ENCODE peak calls at places on chromosome 13, in four cellular contexts. P is left lung, M is kidney epithelial cell, B is endothelial cell. K is an unnamed sample.

GRCh38 chr13:80161896-80162295 is 179.0 kb downstream of the SPRY2 start:
- DNase-seq in B (no peak), M (no peak), P (no peak), K (no peak)

GRCh38 chr13:40348096-40348679 is 318.3 kb downstream of the FOXO1 start:
- DNase-seq in B (no peak), P (no peak), M (no peak), K (no peak)

GRCh38 chr13:50829896-50830295 is 13.6 kb downstream of the DLEU7 start:
- DNase-seq in P (no peak), M (no peak), B (no peak), K (no peak)

GRCh38 chr13:35554972-35555623 is 78.6 kb upstream of the MAB21L1 start:
- DNase-seq in M (no peak), P (no peak), B (no peak), K (no peak)

GRCh38 chr13:89458456-89458855 is 1787.3 kb downstream of the SLITRK5 start:
- DNase-seq in M (no peak), P (no peak), B (no peak), K (no peak)

GRCh38 chr13:52949744-52950143 is 78.9 kb upstream of the OLFM4 start:
- DNase-seq in B (no peak), P (no peak), M (no peak), K (no peak)

GRCh38 chr13:40069173-40070044 is 413.9 kb downstream of the COG6 start:
- DNase-seq in M (no peak), P (peak), B (peak), K (peak)

GRCh38 chr13:114151565-114152284 is 19.3 kb upstream of the RASA3 start:
- DNase-seq in M (no peak), P (peak), B (no peak), K (peak)

GRCh38 chr13:92806215-92806614 is 420.4 kb upstream of the GPC6 start:
- DNase-seq in P (no peak), B (no peak), M (no peak), K (no peak)

GRCh38 chr13:21074601-21075302 is 13.4 kb upstream of the LATS2 start:
- DNase-seq in M (no peak), B (peak), P (no peak), K (no peak)

GRCh38 chr13:44181938-44182337 is 191.7 kb upstream of the SERP2 start:
- DNase-seq in B (no peak), P (no peak), M (no peak), K (no peak)

GRCh38 chr13:101881593-101881992 is 429.1 kb downstream of the ITGBL1 start:
- DNase-seq in B (no peak), M (no peak), P (no peak), K (no peak)

GRCh38 chr13:50379584-50379983 is 364.3 kb downstream of the KCNRG start:
- DNase-seq in M (no peak), B (no peak), P (no peak), K (no peak)

GRCh38 chr13:29976535-29976934 is 126.1 kb upstream of the UBL3 start:
- DNase-seq in M (no peak), P (no peak), B (no peak), K (no peak)

GRCh38 chr13:49517461-49517860 is 21.7 kb downstream of the PHF11 start:
- DNase-seq in P (no peak), M (no peak), B (peak), K (no peak)

GRCh38 chr13:92136449-92137180 is 738.2 kb downstream of the GPC5 start:
- DNase-seq in P (no peak), M (peak), B (no peak), K (no peak)

GRCh38 chr13:49112782-49113525 is 107.2 kb upstream of the MLNR start:
- DNase-seq in M (no peak), P (no peak), B (no peak), K (no peak)

GRCh38 chr13:21668665-21669599 is 1.9 kb upstream of the FGF9 start:
- DNase-seq in P (peak), M (no peak), B (peak), K (no peak)

GRCh38 chr13:76820759-76821158 is 65.4 kb downstream of the KCTD12 start:
- DNase-seq in M (no peak), P (no peak), B (no peak), K (no peak)

GRCh38 chr13:34752561-34752960 is 189.5 kb upstream of the NBEA start:
- DNase-seq in P (no peak), B (no peak), M (no peak), K (no peak)

GRCh38 chr13:110127986-110128511 is 178.9 kb downstream of the COL4A1 start:
- DNase-seq in P (no peak), B (no peak), M (no peak), K (no peak)

GRCh38 chr13:85419611-85420010 is 379.6 kb downstream of the SLITRK6 start:
- DNase-seq in B (no peak), P (no peak), M (no peak), K (no peak)

GRCh38 chr13:101453784-101454201 is 1.3 kb downstream of the ITGBL1 start:
- DNase-seq in B (peak), P (no peak), M (no peak), K (no peak)

GRCh38 chr13:46372071-46372470 is 15.0 kb downstream of the RUBCNL start:
- DNase-seq in B (no peak), M (no peak), P (no peak), K (no peak)

GRCh38 chr13:100517706-100518105 is 70.9 kb downstream of the GGACT start:
- DNase-seq in M (no peak), B (no peak), P (no peak), K (no peak)

GRCh38 chr13:90717451-90717936 is 630.0 kb upstream of the MIR17HG start:
- DNase-seq in B (no peak), P (no peak), M (peak), K (no peak)

GRCh38 chr13:59790626-59791025 is 373.1 kb downstream of the DIAPH3 start:
- DNase-seq in P (no peak), B (no peak), M (no peak), K (no peak)

GRCh38 chr13:40388617-40389016 is 277.8 kb downstream of the FOXO1 start:
- DNase-seq in B (no peak), M (no peak), P (peak), K (peak)

GRCh38 chr13:34502011-34502410 is 440.1 kb upstream of the NBEA start:
- DNase-seq in B (no peak), M (no peak), P (no peak), K (no peak)

GRCh38 chr13:114173261-114173660 is 5.8 kb upstream of the CFAP97D2 start:
- DNase-seq in B (no peak), M (no peak), P (no peak), K (no peak)

GRCh38 chr13:30376426-30377311 is 45.6 kb upstream of the UBE2L5 start:
- DNase-seq in B (no peak), M (no peak), P (peak), K (no peak)

GRCh38 chr13:74128171-74128767 is 5.9 kb downstream of the KLF12 start:
- DNase-seq in M (no peak), P (no peak), B (no peak), K (no peak)

GRCh38 chr13:21015284-21015683 is 46.1 kb downstream of the LATS2 start:
- DNase-seq in P (no peak), B (no peak), M (no peak), K (no peak)

GRCh38 chr13:31775148-31775547 is 35.8 kb downstream of the RXFP2 start:
- DNase-seq in P (no peak), B (no peak), M (no peak), K (no peak)

GRCh38 chr13:100428966-100429365 is 159.6 kb downstream of the GGACT start:
- DNase-seq in P (no peak), M (no peak), B (no peak), K (no peak)

GRCh38 chr13:44523176-44524017 is 52.7 kb downstream of the TSC22D1 start:
- DNase-seq in B (no peak), P (no peak), M (peak), K (no peak)

GRCh38 chr13:110108348-110109139 is 198.4 kb downstream of the COL4A1 start:
- DNase-seq in M (peak), P (peak), B (peak), K (no peak)

GRCh38 chr13:48645845-48646244 is 7.9 kb upstream of the CYSLTR2 start:
- DNase-seq in M (no peak), P (no peak), B (no peak), K (no peak)

GRCh38 chr13:102317593-102317992 is 84.3 kb downstream of the FGF14 start:
- DNase-seq in M (no peak), P (peak), B (no peak), K (no peak)

GRCh38 chr13:112397108-112397507 is 21.0 kb downstream of the SPACA7 start:
- DNase-seq in M (no peak), P (no peak), B (no peak), K (no peak)

GRCh38 chr13:112391747-112392146 is 15.6 kb downstream of the SPACA7 start:
- DNase-seq in P (no peak), B (no peak), M (no peak), K (no peak)

GRCh38 chr13:112392719-112393118 is 16.6 kb downstream of the SPACA7 start:
- DNase-seq in P (no peak), B (no peak), M (no peak), K (no peak)
- TF ChIP-seq CTCF in P (no peak), B (no peak), M (no peak), K (no peak)

GRCh38 chr13:36819064-36819810 is at the start of gene RFXAP:
- DNase-seq in P (peak), B (peak), M (peak), K (peak)
- TF ChIP-seq CTCF in P (no peak), B (no peak), M (no peak), K (no peak)

GRCh38 chr13:75803175-75803611 is 167.1 kb downstream of the LMO7 start:
- DNase-seq in B (no peak), M (no peak), P (no peak), K (no peak)

GRCh38 chr13:75802161-75802560 is 166.0 kb downstream of the LMO7 start:
- DNase-seq in M (no peak), B (no peak), P (no peak), K (no peak)

GRCh38 chr13:75798353-75799245 is 162.5 kb downstream of the LMO7 start:
- DNase-seq in M (no peak), P (no peak), B (no peak), K (no peak)

GRCh38 chr13:75801388-75801787 is 165.3 kb downstream of the LMO7 start:
- DNase-seq in B (no peak), P (no peak), M (no peak), K (no peak)

GRCh38 chr13:75800545-75800944 is 164.4 kb downstream of the LMO7 start:
- DNase-seq in P (no peak), M (no peak), B (no peak), K (no peak)
- TF ChIP-seq CTCF in P (no peak), M (no peak), B (no peak), K (no peak)

DNA sequence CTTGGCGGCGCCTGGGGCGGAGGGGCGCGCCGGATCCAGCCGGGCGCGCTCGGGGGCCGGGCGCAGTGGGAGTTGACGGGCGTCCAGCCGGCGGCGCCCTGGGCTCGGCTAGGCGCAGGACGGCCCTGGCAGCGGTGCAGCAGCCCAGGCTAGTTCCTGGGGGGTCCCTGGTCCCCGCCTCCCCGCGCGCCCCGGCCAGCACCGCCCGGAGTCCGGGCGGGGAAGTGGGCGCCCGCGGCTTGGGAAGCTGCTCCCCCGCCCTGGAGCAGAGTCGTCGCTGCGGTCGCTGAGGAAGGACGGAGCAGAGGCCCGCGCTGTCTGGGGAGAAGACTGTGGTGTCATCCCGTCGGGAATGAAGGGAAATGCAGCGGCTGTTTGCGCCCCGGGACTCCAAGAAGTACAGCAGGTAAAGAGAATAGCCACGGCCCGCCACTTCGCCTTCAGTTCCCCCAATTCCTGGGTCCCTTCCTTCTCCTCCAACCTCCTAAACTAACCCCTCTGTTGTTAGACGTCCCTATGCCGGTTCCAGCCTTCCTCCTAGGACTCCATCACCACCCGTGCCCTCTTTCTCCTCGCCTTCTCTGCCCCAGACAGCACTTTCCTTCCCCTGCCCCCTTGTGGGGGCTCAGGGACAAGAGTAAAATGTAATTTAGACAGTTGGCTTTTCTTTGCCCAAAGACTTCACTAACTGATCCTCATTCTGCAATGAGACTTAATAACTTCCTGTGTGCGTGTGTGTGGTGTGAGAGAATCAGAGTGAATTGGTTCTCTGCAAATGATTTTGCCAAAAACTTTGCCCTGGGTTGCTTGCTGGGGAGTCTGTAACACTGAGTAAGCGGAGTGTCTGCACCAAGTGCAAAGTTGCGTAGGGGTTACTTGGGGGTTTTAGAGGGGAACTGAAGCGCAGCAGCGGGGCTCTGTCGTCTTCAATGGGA is 20.3 kb upstream of the SGCG start:
- DNase-seq in B (no peak), M (no peak), P (no peak), K (no peak)
- TF ChIP-seq CTCF in B (no peak), M (no peak), P (peak), K (no peak)

GRCh38 chr13:105599477-105600037 is 935.9 kb downstream of the EFNB2 start:
- DNase-seq in P (no peak), B (no peak), M (no peak), K (no peak)
- TF ChIP-seq CTCF in P (no peak), B (no peak), M (no peak), K (no peak)

GRCh38 chr13:36840718-36841250 is 21.8 kb downstream of the RFXAP start:
- DNase-seq in B (no peak), P (no peak), M (no peak), K (no peak)
- TF ChIP-seq CTCF in B (no peak), P (no peak), M (no peak), K (no peak)

DNA sequence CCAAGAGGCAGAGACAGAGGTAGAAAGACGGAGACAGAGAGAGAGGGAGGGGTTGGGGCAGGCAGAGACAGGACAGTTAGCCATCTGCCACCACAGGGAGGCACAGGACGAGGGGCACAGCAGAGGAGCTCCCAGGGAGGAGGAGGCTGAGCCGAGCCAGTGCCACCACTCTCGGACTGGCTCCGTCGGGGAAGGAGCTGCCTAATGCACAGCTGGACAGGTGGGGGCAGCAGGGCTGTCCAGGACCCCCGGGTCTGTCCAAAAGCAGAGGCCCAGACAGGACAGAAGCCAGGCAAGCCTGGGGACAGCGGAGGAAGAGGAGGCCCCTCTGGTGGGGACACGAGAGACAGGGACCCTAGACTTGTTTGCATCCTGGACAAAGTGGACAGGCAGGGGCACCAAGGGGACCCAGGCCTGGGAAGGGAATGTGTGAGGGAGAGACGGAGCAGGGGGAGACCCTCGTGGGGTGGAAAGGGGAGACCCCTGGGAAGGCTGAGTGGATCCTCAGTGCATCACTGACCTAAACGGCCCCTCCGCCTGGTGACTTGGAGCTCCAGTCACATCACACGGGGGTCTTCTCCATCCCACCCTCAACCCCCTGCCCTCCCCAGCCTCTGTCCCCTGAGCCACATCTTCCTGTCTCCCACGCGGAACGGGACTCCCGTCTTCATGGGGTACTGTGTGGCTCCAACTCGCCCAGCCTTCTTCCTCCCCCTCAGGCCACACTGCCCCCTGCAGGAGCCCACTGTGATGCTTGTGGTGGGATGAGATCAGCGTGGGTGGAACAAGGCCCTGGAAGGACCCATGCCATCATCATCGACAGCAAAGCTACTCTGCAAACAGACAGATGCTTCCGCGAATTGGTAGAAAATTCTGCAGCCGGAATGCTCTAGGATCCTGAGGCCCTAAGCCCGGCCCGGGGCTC is 889 bp downstream of the F10 start:
- DNase-seq in P (peak), M (no peak), B (peak), K (no peak)
- TF ChIP-seq CTCF in P (no peak), M (peak), B (no peak), K (no peak)

GRCh38 chr13:99056381-99057014 is 78.6 kb upstream of the DOCK9 start:
- DNase-seq in B (no peak), M (no peak), P (no peak), K (no peak)
- TF ChIP-seq CTCF in B (no peak), M (no peak), P (no peak), K (no peak)

GRCh38 chr13:97849305-97849704 is 104.2 kb upstream of the IPO5 start:
- DNase-seq in P (no peak), B (no peak), M (no peak), K (no peak)
- TF ChIP-seq CTCF in P (no peak), B (no peak), M (peak), K (no peak)

K was measured in CD14-positive monocyte.